ENCODE peak calls at places on chromosomes 13 and 19, in four cellular contexts. D is K562, I is HepG2, X is GM12878. M is an unnamed sample.

GRCh38 chr13:105327727-105328126 is 1207.7 kb downstream of the EFNB2 start:
- DNase-seq in X (no peak), I (no peak), D (no peak), M (no peak)

GRCh38 chr13:25377244-25377962 is 5.6 kb downstream of the ATP8A2 start:
- DNase-seq in D (peak), X (no peak), I (no peak), M (no peak)

GRCh38 chr19:53927745-53928144 is 18.7 kb downstream of the CACNG7 start:
- DNase-seq in I (peak), X (no peak), D (peak), M (peak)

GRCh38 chr13:114063545-114064515 is 68.6 kb downstream of the RASA3 start:
- DNase-seq in X (no peak), I (no peak), D (peak), M (no peak)

GRCh38 chr13:46595136-46595917 is 42.4 kb downstream of the LRCH1 start:
- DNase-seq in D (no peak), X (no peak), I (no peak), M (no peak)

GRCh38 chr13:110368408-110368807 is 61.3 kb downstream of the COL4A2 start:
- DNase-seq in X (no peak), D (no peak), I (no peak), M (no peak)

GRCh38 chr13:27981006-27981708 is 7.3 kb downstream of the URAD start:
- DNase-seq in X (no peak), D (no peak), I (no peak), M (no peak)

GRCh38 chr19:30444253-30444671 is 72.1 kb downstream of the ZNF536 start:
- DNase-seq in X (no peak), D (no peak), I (no peak), M (no peak)

GRCh38 chr19:11538232-11539036 is at the start of gene CNN1:
- DNase-seq in D (peak), X (no peak), I (peak), M (no peak)

GRCh38 chr19:30423481-30423880 is 51.3 kb downstream of the ZNF536 start:
- DNase-seq in I (no peak), D (no peak), X (no peak), M (no peak)

GRCh38 chr13:62320129-62320724 is 904.6 kb upstream of the PCDH20 start:
- DNase-seq in X (peak), I (peak), D (peak), M (peak)

GRCh38 chr19:12721656-12722565 is 1.8 kb downstream of the TNPO2 start:
- DNase-seq in D (peak), X (no peak), I (peak), M (peak)

GRCh38 chr19:55638864-55639359 is 1.9 kb upstream of the ZNF580 start:
- DNase-seq in X (no peak), D (peak), I (peak), M (peak)

GRCh38 chr13:79541426-79542049 is 60.6 kb downstream of the NDFIP2 start:
- DNase-seq in X (peak), I (peak), D (peak), M (peak)

GRCh38 chr19:4338441-4339350 is at the start of gene STAP2:
- DNase-seq in I (peak), D (peak), X (no peak), M (no peak)

GRCh38 chr19:58328999-58329398 is 2.2 kb downstream of the ZSCAN22 start:
- DNase-seq in D (peak), X (no peak), I (no peak), M (peak)

GRCh38 chr19:11195681-11196080 is 1.7 kb downstream of the KANK2 start:
- DNase-seq in I (no peak), X (no peak), D (no peak), M (no peak)

GRCh38 chr19:49983645-49984229 is 22.8 kb upstream of the SIGLEC11 start:
- DNase-seq in D (peak), I (peak), X (peak), M (peak)

GRCh38 chr19:35184267-35184666 is 29.7 kb downstream of the FXYD5 start:
- DNase-seq in D (no peak), I (no peak), X (no peak), M (no peak)

GRCh38 chr19:18361646-18362045 is 21.2 kb downstream of the PGPEP1 start:
- DNase-seq in I (no peak), D (no peak), X (no peak), M (no peak)

GRCh38 chr13:51417716-51418115 is 35.1 kb downstream of the INTS6 start:
- DNase-seq in X (no peak), D (no peak), I (peak), M (no peak)

GRCh38 chr19:40366697-40367561 is 18.4 kb downstream of the PLD3 start:
- DNase-seq in D (peak), I (no peak), X (no peak), M (no peak)

GRCh38 chr13:113405481-113406300 is 41.8 kb upstream of the GRTP1 start:
- DNase-seq in X (no peak), D (no peak), I (no peak), M (no peak)

GRCh38 chr19:38115264-38115802 is 108.7 kb downstream of the DPF1 start:
- DNase-seq in I (no peak), X (no peak), D (no peak), M (no peak)

GRCh38 chr13:46295531-46296464 is 84.1 kb downstream of the LRRC63 start:
- DNase-seq in I (no peak), X (peak), D (peak), M (no peak)

GRCh38 chr13:66805657-66806056 is 424.5 kb downstream of the PCDH9 start:
- DNase-seq in D (no peak), I (no peak), X (no peak), M (no peak)

GRCh38 chr13:75749407-75749806 is 113.3 kb downstream of the LMO7 start:
- DNase-seq in X (no peak), I (no peak), D (no peak), M (peak)

GRCh38 chr13:57996717-57997116 is 365.2 kb downstream of the PCDH17 start:
- DNase-seq in I (no peak), X (no peak), D (no peak), M (no peak)

GRCh38 chr19:9362905-9363304 is at the start of gene ZNF177:
- DNase-seq in X (no peak), I (no peak), D (peak), M (no peak)

GRCh38 chr19:3094638-3095374 is 644 bp downstream of the GNA11 start:
- DNase-seq in D (peak), I (no peak), X (no peak), M (no peak)

GRCh38 chr19:3359850-3360493 is 6.4 kb upstream of the NFIC start:
- DNase-seq in X (no peak), I (no peak), D (peak), M (peak)

GRCh38 chr19:41362143-41362847 is 1.7 kb downstream of the B9D2 start:
- DNase-seq in I (no peak), X (no peak), D (no peak), M (no peak)

GRCh38 chr19:29737461-29738000 is 22.5 kb upstream of the C19orf12 start:
- DNase-seq in X (no peak), D (no peak), I (no peak), M (no peak)

GRCh38 chr19:17090501-17091074 is 15.0 kb downstream of the MYO9B start:
- DNase-seq in X (no peak), I (no peak), D (no peak), M (no peak)
- TF ChIP-seq FOXK2 in X (no peak), I (no peak), D (no peak), M (no peak)

GRCh38 chr19:14482112-14482941 is 7.2 kb upstream of the PTGER1 start:
- DNase-seq in D (peak), X (no peak), I (no peak), M (no peak)

GRCh38 chr19:14480695-14481069 is 5.5 kb upstream of the PTGER1 start:
- DNase-seq in I (no peak), D (no peak), X (no peak), M (no peak)

GRCh38 chr19:14479309-14479984 is 4.3 kb upstream of the PTGER1 start:
- DNase-seq in I (no peak), X (no peak), D (no peak), M (no peak)

GRCh38 chr19:14478113-14478545 is 3.0 kb upstream of the PTGER1 start:
- DNase-seq in I (no peak), D (no peak), X (no peak), M (no peak)

DNA sequence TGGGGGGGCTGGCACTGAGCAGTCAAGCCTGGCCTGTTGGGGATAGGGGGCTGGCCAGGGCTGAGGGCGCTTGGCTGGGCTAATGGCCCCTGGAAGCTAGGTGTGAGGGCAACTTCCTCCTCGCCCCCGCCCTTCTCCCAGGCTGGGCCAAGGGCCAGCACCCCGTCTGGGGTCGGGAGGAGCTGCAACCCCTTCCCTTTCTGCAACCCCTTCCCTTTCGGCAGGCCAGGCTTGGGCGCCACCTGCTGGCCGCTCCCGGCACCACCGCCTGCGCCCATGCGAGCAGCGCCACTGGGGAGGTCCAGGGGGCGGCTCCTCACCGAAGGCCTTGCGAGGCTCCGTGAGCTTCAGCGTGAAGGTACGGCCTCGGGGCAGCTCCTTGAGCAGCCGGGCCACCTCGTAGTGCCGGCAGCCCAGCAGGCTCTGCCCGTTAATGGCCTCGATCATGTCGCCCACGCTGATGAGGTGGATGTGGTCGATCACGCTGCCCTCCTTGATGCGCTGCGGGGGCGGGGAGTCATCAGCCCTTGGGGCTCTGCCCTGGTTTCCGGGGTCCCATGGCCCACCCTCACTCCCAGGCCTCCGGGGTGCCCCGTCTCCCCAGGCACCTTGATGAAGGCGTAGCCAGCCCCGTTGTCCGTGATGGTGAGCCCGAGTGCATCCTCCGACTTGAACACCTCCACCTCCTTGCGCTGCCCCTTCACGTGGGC is 5.0 kb upstream of the PTGER1 start:
- DNase-seq in I (no peak), X (no peak), D (peak), M (peak)
- TF ChIP-seq FOXM1 in I (no peak), X (no peak), D (no peak), M (no peak)

DNA sequence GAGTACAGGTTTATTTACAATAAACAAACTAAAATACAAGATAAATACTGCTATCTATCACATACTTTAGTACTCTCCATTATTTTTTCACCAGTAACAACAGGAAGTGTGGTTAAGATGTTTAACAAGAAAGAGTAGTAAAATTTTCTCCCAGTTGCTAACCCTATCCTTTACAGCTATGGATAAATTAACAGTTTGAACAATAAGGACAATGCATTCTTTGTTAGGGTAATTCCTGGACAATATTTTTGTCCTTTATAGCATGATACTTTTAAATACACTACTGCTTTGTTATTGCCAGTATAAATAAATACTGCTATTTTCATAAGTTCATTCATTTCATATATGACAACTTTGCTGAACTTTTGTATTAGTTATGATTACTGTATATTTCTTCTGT is 630.2 kb upstream of the ATXN8OS start:
- DNase-seq in I (no peak), X (no peak), D (no peak), M (no peak)
- TF ChIP-seq SP1 in I (no peak), X (no peak), D (no peak), M (no peak)

DNA sequence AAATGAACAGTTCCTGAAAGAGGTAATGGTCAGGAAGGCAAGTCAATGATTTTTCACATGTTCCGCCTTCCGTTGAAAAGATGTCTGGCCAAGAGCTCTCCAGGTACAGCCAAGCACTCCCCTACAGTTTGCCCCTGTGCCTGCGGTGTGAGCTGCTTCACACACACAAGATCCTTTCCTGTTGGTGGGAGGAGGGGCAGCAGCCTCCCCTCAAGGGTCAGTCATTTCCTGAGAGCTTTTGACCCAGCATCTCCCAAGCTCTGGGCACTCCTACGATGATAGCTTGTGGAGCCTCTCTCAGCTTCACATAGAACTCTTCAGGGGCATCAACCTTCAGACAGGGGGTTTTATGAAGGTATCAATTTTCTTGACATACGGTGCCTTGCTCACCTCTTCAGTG is 86.9 kb downstream of the DOCK9 start:
- DNase-seq in I (no peak), X (no peak), D (no peak), M (no peak)
- TF ChIP-seq FOXK2 in I (no peak), X (no peak), D (no peak), M (no peak)

GRCh38 chr13:42395066-42395821 is 123.3 kb downstream of the AKAP11 start:
- DNase-seq in I (no peak), X (no peak), D (no peak), M (no peak)
- TF ChIP-seq FOXM1 in I (no peak), X (no peak), D (no peak), M (no peak)

GRCh38 chr19:36488816-36489138 is 584 bp downstream of the ZNF566 start:
- DNase-seq in D (peak), I (peak), X (no peak), M (peak)
- TF ChIP-seq SP1 in D (no peak), I (no peak), X (no peak), M (no peak)

DNA sequence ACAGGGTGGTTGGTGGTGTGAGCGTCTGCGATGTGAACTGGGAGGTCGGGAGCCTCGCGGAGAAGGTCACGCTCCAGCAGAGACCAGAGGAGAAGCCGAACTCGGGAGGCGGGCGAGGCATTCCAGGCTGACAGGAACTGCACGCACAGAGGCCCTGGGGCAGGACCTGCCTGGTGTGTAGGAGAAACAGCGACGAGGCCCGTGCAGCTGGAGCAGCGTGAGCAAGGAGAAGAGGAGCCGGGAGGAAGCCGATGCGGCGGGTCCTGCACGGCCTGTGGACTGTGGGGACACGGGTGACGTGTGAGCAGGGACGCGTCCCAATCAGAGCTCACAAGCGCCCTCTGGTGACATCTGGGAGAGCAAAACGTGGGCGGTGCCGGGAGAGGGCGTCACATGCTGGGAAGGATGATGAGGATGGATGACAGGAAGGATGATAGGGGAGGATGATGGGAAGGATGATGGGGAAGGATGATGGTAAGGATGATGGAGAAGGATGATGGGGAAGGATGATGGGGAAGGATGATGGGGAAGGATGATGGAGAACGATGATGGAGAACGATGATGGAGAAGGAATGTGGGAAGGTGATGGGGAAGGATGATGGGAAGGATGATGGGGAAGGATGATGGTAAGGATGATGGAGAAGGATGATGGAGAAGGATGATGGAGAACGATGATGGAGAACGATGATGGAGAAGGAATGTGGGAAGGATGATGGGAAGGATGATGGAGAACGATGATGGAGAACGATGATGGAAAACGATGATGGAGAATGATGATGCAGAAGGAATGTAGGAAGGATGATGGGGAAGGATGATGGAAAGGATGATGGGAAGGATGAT is 16.1 kb upstream of the MADCAM1 start:
- DNase-seq in I (peak), X (no peak), D (peak), M (peak)
- TF ChIP-seq FOXK2 in I (peak), X (no peak), D (no peak), M (no peak)

DNA sequence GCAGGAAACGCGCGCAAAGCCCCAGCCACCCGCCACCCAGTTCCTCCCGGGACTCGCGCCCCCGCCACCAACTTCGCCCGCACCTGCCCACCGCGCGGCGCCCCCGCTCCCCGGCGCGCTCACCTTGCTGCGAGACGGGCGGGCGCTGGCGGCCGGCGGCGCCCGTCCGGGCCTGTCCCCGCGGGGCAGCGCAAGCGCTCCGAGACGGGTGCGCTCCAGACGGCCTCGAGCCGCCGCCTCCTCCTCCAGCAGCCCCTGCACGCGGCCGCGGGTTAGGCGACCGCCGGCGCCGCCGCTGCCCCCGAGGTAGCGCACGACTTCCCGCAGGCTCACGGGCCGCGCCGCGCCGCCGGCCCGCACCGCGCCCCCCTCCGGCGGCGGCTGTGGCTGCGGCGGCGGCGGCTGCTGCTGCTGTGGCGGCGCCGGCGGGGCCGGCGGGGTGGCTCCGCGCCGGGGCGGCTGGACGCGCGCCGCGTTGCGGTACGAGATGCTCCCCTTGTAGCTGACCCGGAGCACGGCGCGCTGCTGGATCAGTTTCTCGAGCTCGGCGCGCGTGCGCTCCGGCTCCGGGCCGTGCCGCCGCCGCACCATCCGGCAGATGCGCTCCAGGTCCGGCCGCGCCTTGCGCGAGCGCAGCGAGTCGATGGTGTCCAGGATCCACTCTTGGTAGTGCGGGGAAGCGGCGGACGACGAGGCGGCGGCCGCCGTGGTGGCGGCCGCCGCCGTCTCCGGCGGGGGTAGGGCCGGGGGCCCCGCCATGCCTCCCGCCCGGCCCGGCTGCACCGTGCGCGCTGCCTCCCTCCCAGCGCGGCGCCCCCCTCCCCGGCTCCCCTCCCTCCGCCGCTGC is 666 bp downstream of the SAMD1 start:
- DNase-seq in X (no peak), D (peak), I (no peak), M (peak)
- TF ChIP-seq FOXM1 in X (no peak), D (no peak), I (no peak), M (no peak)

DNA sequence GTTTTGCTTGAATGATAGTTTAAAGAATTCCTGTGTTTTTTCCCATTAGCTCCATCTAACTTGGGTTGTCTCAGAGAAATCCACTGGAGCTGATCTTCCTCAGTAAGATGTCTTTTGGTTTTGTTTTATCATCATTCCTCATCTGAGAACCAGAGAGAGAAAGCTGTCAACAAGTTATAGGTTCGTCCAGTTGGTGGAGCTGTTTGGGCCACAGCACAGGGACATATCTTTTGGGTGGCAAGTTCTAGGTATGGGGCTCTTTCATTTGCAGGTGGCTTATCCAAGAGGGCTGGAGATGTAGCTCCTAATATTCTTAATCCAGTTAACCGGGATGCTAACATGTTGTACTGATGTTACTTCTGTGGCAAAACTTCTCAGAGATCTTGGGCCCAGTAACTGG is 174.2 kb downstream of the KCNRG start:
- DNase-seq in I (no peak), D (peak), X (no peak), M (no peak)
- TF ChIP-seq SP1 in I (no peak), D (no peak), X (no peak), M (no peak)

M was measured in HEK293T.